ENCODE peak calls at places on chromosome 17, in nine cellular contexts. One of them, this sample, is unnamed. For H3K27me3, the result is how much of the 10 kb centered on the place peaks cover.

GRCh38 chr17:46963571-46963970 is 15.5 kb downstream of the RPRML start:
- DNase-seq in GM23338: no peak
- DNase-seq in tibial nerve: no peak
- DNase-seq in left ventricle myocardium inferior: no peak
- DNase-seq in kidney epithelial cell: no peak
- DNase-seq in transverse colon: no peak
- DNase-seq in brain microvascular endothelial cell: no peak
- DNase-seq in suprapubic skin: no peak
- DNase-seq in uterus: no peak
- DNase-seq in this sample: no peak

GRCh38 chr17:36496018-36496789 is 9.7 kb downstream of the ZNHIT3 start:
- DNase-seq in GM23338: no peak
- DNase-seq in tibial nerve: no peak
- DNase-seq in left ventricle myocardium inferior: no peak
- DNase-seq in kidney epithelial cell: no peak
- DNase-seq in transverse colon: no peak
- DNase-seq in brain microvascular endothelial cell: peak
- DNase-seq in suprapubic skin: peak
- DNase-seq in uterus: no peak
- DNase-seq in this sample: no peak

GRCh38 chr17:29620271-29620670 is 2.4 kb downstream of the CORO6 start:
- DNase-seq in GM23338: peak
- DNase-seq in tibial nerve: no peak
- DNase-seq in left ventricle myocardium inferior: no peak
- DNase-seq in kidney epithelial cell: no peak
- DNase-seq in transverse colon: no peak
- DNase-seq in brain microvascular endothelial cell: no peak
- DNase-seq in suprapubic skin: no peak
- DNase-seq in uterus: no peak
- DNase-seq in this sample: no peak

GRCh38 chr17:77542551-77543490 is 402.1 kb downstream of the SEC14L1 start:
- DNase-seq in GM23338: peak
- DNase-seq in tibial nerve: peak
- DNase-seq in left ventricle myocardium inferior: peak
- DNase-seq in kidney epithelial cell: peak
- DNase-seq in transverse colon: peak
- DNase-seq in brain microvascular endothelial cell: peak
- DNase-seq in suprapubic skin: peak
- DNase-seq in uterus: peak
- DNase-seq in this sample: peak

GRCh38 chr17:50766222-50767023 is 895 bp downstream of the ANKRD40CL start:
- DNase-seq in GM23338: no peak
- DNase-seq in tibial nerve: no peak
- DNase-seq in left ventricle myocardium inferior: no peak
- DNase-seq in kidney epithelial cell: no peak
- DNase-seq in transverse colon: peak
- DNase-seq in brain microvascular endothelial cell: no peak
- DNase-seq in suprapubic skin: no peak
- DNase-seq in uterus: no peak
- DNase-seq in this sample: no peak

GRCh38 chr17:77098884-77099545 is 41.8 kb upstream of the SEC14L1 start:
- DNase-seq in GM23338: no peak
- DNase-seq in tibial nerve: peak
- DNase-seq in left ventricle myocardium inferior: no peak
- DNase-seq in kidney epithelial cell: no peak
- DNase-seq in transverse colon: peak
- DNase-seq in brain microvascular endothelial cell: peak
- DNase-seq in suprapubic skin: no peak
- DNase-seq in uterus: peak
- DNase-seq in this sample: no peak

GRCh38 chr17:80441133-80441578 is 26.2 kb downstream of the ENDOV start:
- DNase-seq in GM23338: peak
- DNase-seq in tibial nerve: no peak
- DNase-seq in left ventricle myocardium inferior: peak
- DNase-seq in kidney epithelial cell: no peak
- DNase-seq in transverse colon: no peak
- DNase-seq in brain microvascular endothelial cell: no peak
- DNase-seq in suprapubic skin: no peak
- DNase-seq in uterus: no peak
- DNase-seq in this sample: no peak

GRCh38 chr17:14525551-14526455 is 224.9 kb downstream of the HS3ST3B1 start:
- DNase-seq in GM23338: peak
- DNase-seq in tibial nerve: no peak
- DNase-seq in left ventricle myocardium inferior: no peak
- DNase-seq in kidney epithelial cell: no peak
- DNase-seq in transverse colon: no peak
- DNase-seq in brain microvascular endothelial cell: no peak
- DNase-seq in suprapubic skin: no peak
- DNase-seq in uterus: no peak
- DNase-seq in this sample: no peak

GRCh38 chr17:79657861-79658810 is 47.3 kb upstream of the RBFOX3 start:
- DNase-seq in GM23338: no peak
- DNase-seq in tibial nerve: no peak
- DNase-seq in left ventricle myocardium inferior: no peak
- DNase-seq in kidney epithelial cell: no peak
- DNase-seq in transverse colon: no peak
- DNase-seq in brain microvascular endothelial cell: no peak
- DNase-seq in suprapubic skin: peak
- DNase-seq in uterus: peak
- DNase-seq in this sample: no peak

GRCh38 chr17:59004338-59005111 is 102.2 kb downstream of the TRIM37 start:
- DNase-seq in GM23338: peak
- DNase-seq in tibial nerve: peak
- DNase-seq in left ventricle myocardium inferior: peak
- DNase-seq in kidney epithelial cell: no peak
- DNase-seq in transverse colon: peak
- DNase-seq in brain microvascular endothelial cell: peak
- DNase-seq in suprapubic skin: no peak
- DNase-seq in uterus: peak
- DNase-seq in this sample: no peak
- TF ChIP-seq CTCF in GM23338: peak
- TF ChIP-seq CTCF in tibial nerve: peak
- TF ChIP-seq CTCF in left ventricle myocardium inferior: peak
- TF ChIP-seq CTCF in kidney epithelial cell: peak
- TF ChIP-seq CTCF in transverse colon: peak
- TF ChIP-seq CTCF in brain microvascular endothelial cell: peak
- TF ChIP-seq CTCF in suprapubic skin: peak
- TF ChIP-seq CTCF in uterus: peak
- TF ChIP-seq CTCF in this sample: peak

GRCh38 chr17:2396568-2397246 is 4.2 kb downstream of the MNT start:
- DNase-seq in GM23338: peak
- DNase-seq in tibial nerve: peak
- DNase-seq in left ventricle myocardium inferior: peak
- DNase-seq in kidney epithelial cell: no peak
- DNase-seq in transverse colon: peak
- DNase-seq in brain microvascular endothelial cell: peak
- DNase-seq in suprapubic skin: peak
- DNase-seq in uterus: peak
- DNase-seq in this sample: peak

GRCh38 chr17:2396192-2396567 is 4.7 kb downstream of the MNT start:
- DNase-seq in GM23338: no peak
- DNase-seq in tibial nerve: no peak
- DNase-seq in left ventricle myocardium inferior: no peak
- DNase-seq in kidney epithelial cell: no peak
- DNase-seq in transverse colon: no peak
- DNase-seq in brain microvascular endothelial cell: no peak
- DNase-seq in suprapubic skin: no peak
- DNase-seq in uterus: no peak
- DNase-seq in this sample: no peak

GRCh38 chr17:2393954-2394749 is 6.7 kb downstream of the MNT start:
- DNase-seq in GM23338: peak
- DNase-seq in tibial nerve: no peak
- DNase-seq in left ventricle myocardium inferior: no peak
- DNase-seq in kidney epithelial cell: no peak
- DNase-seq in transverse colon: peak
- DNase-seq in brain microvascular endothelial cell: no peak
- DNase-seq in suprapubic skin: peak
- DNase-seq in uterus: no peak
- DNase-seq in this sample: no peak

GRCh38 chr17:2394775-2395191 is 6.1 kb downstream of the MNT start:
- DNase-seq in GM23338: no peak
- DNase-seq in tibial nerve: no peak
- DNase-seq in left ventricle myocardium inferior: no peak
- DNase-seq in kidney epithelial cell: no peak
- DNase-seq in transverse colon: no peak
- DNase-seq in brain microvascular endothelial cell: no peak
- DNase-seq in suprapubic skin: no peak
- DNase-seq in uterus: no peak
- DNase-seq in this sample: no peak

GRCh38 chr17:2395258-2396170 is 5.3 kb downstream of the MNT start:
- DNase-seq in GM23338: no peak
- DNase-seq in tibial nerve: no peak
- DNase-seq in left ventricle myocardium inferior: no peak
- DNase-seq in kidney epithelial cell: no peak
- DNase-seq in transverse colon: no peak
- DNase-seq in brain microvascular endothelial cell: peak
- DNase-seq in suprapubic skin: no peak
- DNase-seq in uterus: no peak
- DNase-seq in this sample: no peak
- H3K4me3 ChIP-seq in GM23338: peak
- H3K4me3 ChIP-seq in tibial nerve: no peak
- H3K4me3 ChIP-seq in left ventricle myocardium inferior: peak
- H3K4me3 ChIP-seq in kidney epithelial cell: no peak
- H3K4me3 ChIP-seq in transverse colon: no peak
- H3K4me3 ChIP-seq in brain microvascular endothelial cell: no peak
- H3K4me3 ChIP-seq in suprapubic skin: no peak
- H3K4me3 ChIP-seq in uterus: no peak
- H3K4me3 ChIP-seq in this sample: no peak

DNA sequence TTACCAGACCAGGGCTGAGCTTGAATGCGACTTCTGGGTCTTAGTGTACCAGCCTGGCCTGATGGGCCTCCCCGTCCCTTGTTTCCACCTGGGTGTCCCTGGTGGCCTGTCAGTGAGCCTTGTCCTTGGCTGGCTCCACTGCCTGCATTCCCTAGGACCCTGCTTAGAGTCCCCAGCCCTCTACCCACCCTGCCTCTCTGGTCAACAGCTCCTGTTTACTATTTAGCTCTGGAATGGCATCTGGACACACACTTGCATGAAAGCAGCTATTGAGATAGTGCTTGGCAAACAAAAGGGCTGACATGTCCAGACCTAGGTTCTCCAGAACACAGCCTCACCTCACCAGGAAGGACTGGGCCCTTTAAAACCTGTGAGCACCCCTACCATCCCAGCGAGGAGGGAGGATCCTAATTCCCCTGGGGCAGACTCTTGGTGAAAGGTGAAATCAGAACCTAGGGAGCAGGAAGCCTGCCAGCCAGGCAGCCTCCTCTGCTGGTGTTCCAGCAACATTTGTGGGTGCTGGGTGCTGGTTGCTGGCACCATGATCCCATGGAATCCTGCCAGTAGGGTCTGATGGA is 38.8 kb downstream of the RAI1 start:
- DNase-seq in GM23338: no peak
- DNase-seq in tibial nerve: no peak
- DNase-seq in left ventricle myocardium inferior: no peak
- DNase-seq in kidney epithelial cell: no peak
- DNase-seq in transverse colon: no peak
- DNase-seq in brain microvascular endothelial cell: no peak
- DNase-seq in suprapubic skin: no peak
- DNase-seq in uterus: no peak
- DNase-seq in this sample: no peak
- H3K27me3 ChIP-seq in GM23338: half or more
- H3K27me3 ChIP-seq in tibial nerve: under half
- H3K27me3 ChIP-seq in left ventricle myocardium inferior: under half
- H3K27me3 ChIP-seq in kidney epithelial cell: under half
- H3K27me3 ChIP-seq in transverse colon: under half
- H3K27me3 ChIP-seq in brain microvascular endothelial cell: under half
- H3K27me3 ChIP-seq in suprapubic skin: under half
- H3K27me3 ChIP-seq in uterus: under half
- H3K27me3 ChIP-seq in this sample: under half

GRCh38 chr17:61487161-61487654 is 35.0 kb downstream of the TBX4 start:
- DNase-seq in GM23338: no peak
- DNase-seq in tibial nerve: no peak
- DNase-seq in left ventricle myocardium inferior: no peak
- DNase-seq in kidney epithelial cell: no peak
- DNase-seq in transverse colon: no peak
- DNase-seq in brain microvascular endothelial cell: no peak
- DNase-seq in suprapubic skin: no peak
- DNase-seq in uterus: no peak
- DNase-seq in this sample: no peak

GRCh38 chr17:61484174-61484573 is 32.0 kb downstream of the TBX4 start:
- DNase-seq in GM23338: no peak
- DNase-seq in tibial nerve: no peak
- DNase-seq in left ventricle myocardium inferior: no peak
- DNase-seq in kidney epithelial cell: no peak
- DNase-seq in transverse colon: no peak
- DNase-seq in brain microvascular endothelial cell: no peak
- DNase-seq in suprapubic skin: peak
- DNase-seq in uterus: no peak
- DNase-seq in this sample: peak

GRCh38 chr17:61485067-61485775 is 33.0 kb downstream of the TBX4 start:
- DNase-seq in GM23338: no peak
- DNase-seq in tibial nerve: no peak
- DNase-seq in left ventricle myocardium inferior: no peak
- DNase-seq in kidney epithelial cell: no peak
- DNase-seq in transverse colon: no peak
- DNase-seq in brain microvascular endothelial cell: no peak
- DNase-seq in suprapubic skin: no peak
- DNase-seq in uterus: no peak
- DNase-seq in this sample: peak

GRCh38 chr17:61487668-61488595 is 35.7 kb downstream of the TBX4 start:
- DNase-seq in GM23338: no peak
- DNase-seq in tibial nerve: no peak
- DNase-seq in left ventricle myocardium inferior: no peak
- DNase-seq in kidney epithelial cell: no peak
- DNase-seq in transverse colon: no peak
- DNase-seq in brain microvascular endothelial cell: no peak
- DNase-seq in suprapubic skin: no peak
- DNase-seq in uterus: no peak
- DNase-seq in this sample: no peak

DNA sequence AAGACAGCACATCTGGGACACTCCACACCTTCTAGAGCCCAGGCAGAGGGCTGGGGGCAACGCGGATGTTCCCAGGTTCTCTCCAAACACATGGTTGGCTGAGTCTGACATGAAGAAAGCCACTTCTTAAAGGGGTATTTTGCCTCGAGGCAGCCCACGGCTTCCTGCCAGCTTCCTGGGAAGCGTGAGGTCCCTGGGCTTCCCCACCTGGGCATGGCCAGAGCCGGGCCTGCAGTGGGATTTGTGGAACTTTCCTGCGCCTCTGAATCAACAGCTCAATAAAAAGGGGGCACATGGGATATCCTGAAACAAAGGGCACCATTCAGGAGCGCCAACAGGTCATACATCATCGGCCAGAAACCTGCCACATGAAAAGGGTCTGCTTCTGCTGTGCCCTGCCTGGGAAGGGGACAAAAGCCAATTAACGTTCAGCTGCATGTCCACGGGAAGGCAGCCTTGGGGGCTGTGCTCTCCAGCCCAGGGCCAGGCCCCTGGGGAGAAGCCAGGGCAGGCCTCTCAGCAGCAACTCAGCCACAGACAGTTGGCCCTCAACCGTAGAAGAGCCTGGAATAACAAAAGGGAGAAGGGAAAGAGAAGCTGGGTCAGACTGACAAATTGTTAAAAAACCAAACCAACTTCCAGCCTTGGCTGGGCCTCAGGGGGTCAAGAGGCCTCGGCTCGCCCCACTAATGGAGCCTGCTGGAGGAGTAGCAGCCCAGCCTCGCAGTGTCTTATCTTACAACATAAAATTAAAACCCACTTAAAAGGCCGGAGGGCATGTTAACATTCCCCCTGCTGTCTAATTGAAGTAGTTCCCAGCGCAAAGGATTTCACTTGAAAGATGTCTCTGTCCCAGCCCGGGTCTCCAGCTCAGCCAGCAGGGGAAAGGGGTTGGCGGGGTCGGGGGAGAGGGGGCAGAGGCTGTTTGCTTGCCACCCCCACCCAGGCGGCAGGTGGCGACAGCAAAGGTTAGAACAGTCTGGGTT is 34.2 kb downstream of the TBX4 start:
- DNase-seq in GM23338: peak
- DNase-seq in tibial nerve: no peak
- DNase-seq in left ventricle myocardium inferior: no peak
- DNase-seq in kidney epithelial cell: no peak
- DNase-seq in transverse colon: no peak
- DNase-seq in brain microvascular endothelial cell: no peak
- DNase-seq in suprapubic skin: no peak
- DNase-seq in uterus: no peak
- DNase-seq in this sample: no peak
- TF ChIP-seq CTCF in GM23338: no peak
- TF ChIP-seq CTCF in tibial nerve: no peak
- TF ChIP-seq CTCF in left ventricle myocardium inferior: no peak
- TF ChIP-seq CTCF in kidney epithelial cell: no peak
- TF ChIP-seq CTCF in transverse colon: no peak
- TF ChIP-seq CTCF in brain microvascular endothelial cell: no peak
- TF ChIP-seq CTCF in suprapubic skin: no peak
- TF ChIP-seq CTCF in uterus: no peak
- TF ChIP-seq CTCF in this sample: no peak

This sample was measured in ascending aorta.